ENCODE peak calls at places on chromosomes 4 and X, in four cellular contexts. A is neural progenitor cell, V is psoas muscle, I is pancreas. U is an unnamed sample.
A peak's percentile ranks its signal among the peaks of the same experiment; 100 is the strongest.

GRCh38 chr4:78653655-78654054 is 102.1 kb downstream of the ANXA3 start:
- DNase-seq in A (no peak), V (no peak), I (no peak), U (no peak)

GRCh38 chr4:113114884-113115283 is 65.4 kb downstream of the ANK2 start:
- DNase-seq in A (no peak), V (no peak), I (no peak), U (no peak)

GRCh38 chrX:128816919-128817318 is 706.4 kb downstream of the SMARCA1 start:
- DNase-seq in A (peak; percentile 67), V (no peak), I (no peak), U (no peak)

GRCh38 chr4:6308890-6309643 is 39.4 kb downstream of the WFS1 start:
- DNase-seq in A (peak; percentile 83), V (no peak), I (no peak), U (no peak)

GRCh38 chrX:108122748-108123147 is 31.2 kb downstream of the ATG4A start:
- DNase-seq in A (no peak), V (no peak), I (no peak), U (no peak)

GRCh38 chrX:38166478-38167083 is 54.1 kb downstream of the SRPX start:
- DNase-seq in A (peak; percentile 15), V (no peak), I (peak; percentile 12), U (no peak)

GRCh38 chrX:35115205-35115604 is 172.6 kb downstream of the FAM47B start:
- DNase-seq in A (no peak), V (no peak), I (no peak), U (no peak)

GRCh38 chr4:6749340-6750171 is 33.0 kb upstream of the KIAA0232 start:
- DNase-seq in A (no peak), V (peak; percentile 82), I (peak; percentile 61), U (peak; percentile 87)

GRCh38 chr4:121408-122084 is 2.8 kb upstream of the ZNF718 start:
- DNase-seq in A (no peak), V (no peak), I (no peak), U (no peak)

GRCh38 chr4:176534566-176534965 is 214.8 kb downstream of the SPCS3 start:
- DNase-seq in A (no peak), V (no peak), I (no peak), U (peak; percentile 47)

GRCh38 chr4:77190053-77190452 is 33.0 kb downstream of the CCNG2 start:
- DNase-seq in A (no peak), V (no peak), I (no peak), U (no peak)

GRCh38 chr4:159417006-159417405 is 314.1 kb downstream of the RAPGEF2 start:
- DNase-seq in A (no peak), V (no peak), I (no peak), U (no peak)

GRCh38 chr4:78622253-78622979 is 70.8 kb downstream of the ANXA3 start:
- DNase-seq in A (no peak), V (no peak), I (no peak), U (no peak)

GRCh38 chr4:114599231-114600065 is 841 bp downstream of the UGT8 start:
- DNase-seq in A (peak; percentile 54), V (no peak), I (peak; percentile 37), U (no peak)

GRCh38 chrX:43481601-43482000 is 174.5 kb upstream of the MAOA start:
- DNase-seq in A (peak; percentile 47), V (no peak), I (no peak), U (no peak)

GRCh38 chrX:150696836-150697235 is 3.6 kb downstream of the MTMR1 start:
- DNase-seq in A (no peak), V (no peak), I (no peak), U (no peak)

GRCh38 chrX:115177941-115178340 is 11.3 kb upstream of the RBMXL3 start:
- DNase-seq in A (no peak), V (no peak), I (no peak), U (no peak)

GRCh38 chr4:145280541-145280940 is 100.2 kb upstream of the OTUD4 start:
- DNase-seq in A (no peak), V (no peak), I (no peak), U (no peak)

GRCh38 chrX:24619647-24620046 is 27.5 kb downstream of the PCYT1B start:
- DNase-seq in A (no peak), V (no peak), I (no peak), U (peak; percentile 47)

GRCh38 chrX:42093756-42094155 is 170.4 kb upstream of the CASK start:
- DNase-seq in A (no peak), V (no peak), I (no peak), U (peak; percentile 36)

GRCh38 chr4:31291238-31291637 is 571.1 kb downstream of the PCDH7 start:
- DNase-seq in A (no peak), V (no peak), I (no peak), U (no peak)

GRCh38 chr4:158811704-158812103 is 42.9 kb downstream of the FNIP2 start:
- DNase-seq in A (no peak), V (peak; percentile 55), I (no peak), U (no peak)

GRCh38 chr4:109302366-109303140 is at the start of gene COL25A1:
- DNase-seq in A (peak; percentile 95), V (peak; percentile 59), I (peak; percentile 37), U (no peak)

GRCh38 chr4:122313001-122313400 is 65.8 kb upstream of the ADAD1 start:
- DNase-seq in A (no peak), V (no peak), I (no peak), U (no peak)

GRCh38 chr4:6974138-6974848 is 64.7 kb downstream of the TBC1D14 start:
- DNase-seq in A (peak; percentile 86), V (peak; percentile 88), I (peak; percentile 84), U (peak; percentile 70)

GRCh38 chr4:96448315-96448872 is 608.5 kb downstream of the PDHA2 start:
- DNase-seq in A (no peak), V (no peak), I (no peak), U (no peak)

GRCh38 chr4:60209588-60209987 is 990.5 kb upstream of the ADGRL3 start:
- DNase-seq in A (no peak), V (no peak), I (no peak), U (no peak)

GRCh38 chrX:65894138-65894537 is 145.7 kb downstream of the VSIG4 start:
- DNase-seq in A (peak; percentile 1), V (no peak), I (no peak), U (no peak)

GRCh38 chr4:16785800-16786527 is 112.5 kb downstream of the LDB2 start:
- DNase-seq in A (peak; percentile 16), V (no peak), I (no peak), U (peak; percentile 66)

GRCh38 chr4:108982359-108982758 is 219.5 kb upstream of the ETNPPL start:
- DNase-seq in A (no peak), V (no peak), I (no peak), U (no peak)

GRCh38 chr4:5753766-5754528 is 42.9 kb downstream of the EVC start:
- DNase-seq in A (no peak), V (no peak), I (no peak), U (peak; percentile 66)

GRCh38 chrX:119638725-119639471 is 32.7 kb upstream of the NKRF start:
- DNase-seq in A (no peak), V (no peak), I (no peak), U (no peak)
- H3K4me1 ChIP-seq in A (no peaks in the 10 kb centered on the region), V (no peaks in the 10 kb centered on the region), I (no peaks in the 10 kb centered on the region), U (no peaks in the 10 kb centered on the region)

GRCh38 chr4:13523105-13523477 is 21.2 kb downstream of the NKX3-2 start:
- DNase-seq in A (no peak), V (no peak), I (no peak), U (no peak)
- H3K27me3 ChIP-seq in A (peaks cover 96% of the 10 kb centered on the region), V (peaks cover 77% of the 10 kb centered on the region), I (no peaks in the 10 kb centered on the region), U (no peaks in the 10 kb centered on the region)

GRCh38 chr4:143531368-143531767 is 17.9 kb downstream of the SMARCA5 start:
- DNase-seq in A (peak; percentile 3), V (no peak), I (no peak), U (no peak)
- H3K36me3 ChIP-seq in A (peaks cover 80% of the 10 kb centered on the region), V (peaks cover 11% of the 10 kb centered on the region), I (peaks cover 68% of the 10 kb centered on the region), U (peaks cover 86% of the 10 kb centered on the region)

GRCh38 chr4:2604614-2605013 is 68.2 kb downstream of the FAM193A start:
- DNase-seq in A (peak; percentile 53), V (no peak), I (no peak), U (no peak)
- H3K4me1 ChIP-seq in A (peaks cover 7% of the 10 kb centered on the region), V (peaks cover 33% of the 10 kb centered on the region), I (no peaks in the 10 kb centered on the region), U (no peaks in the 10 kb centered on the region)

DNA sequence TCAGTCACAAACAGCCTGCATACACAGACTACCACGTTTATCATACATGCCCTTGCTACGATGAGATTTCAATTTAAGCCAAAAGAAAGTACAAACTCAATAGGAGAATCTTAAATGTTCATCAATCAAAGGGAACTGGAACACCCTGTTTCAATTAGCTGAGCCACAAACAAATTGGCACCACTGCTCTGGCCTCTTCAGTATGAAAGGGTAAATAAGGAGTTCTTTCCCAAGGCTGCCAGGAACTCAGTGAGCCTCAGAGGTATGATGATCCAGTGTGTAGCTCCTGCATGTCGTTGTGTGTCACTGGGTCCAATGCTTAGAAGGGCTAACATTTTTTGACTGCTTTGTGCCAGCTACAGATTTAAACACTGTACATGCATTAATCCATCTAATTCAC is 5.4 kb downstream of the RNF150 start:
- DNase-seq in A (no peak), V (no peak), I (no peak), U (no peak)
- H3K27me3 ChIP-seq in A (peaks cover 41% of the 10 kb centered on the region), V (no peaks in the 10 kb centered on the region), I (no peaks in the 10 kb centered on the region), U (no peaks in the 10 kb centered on the region)

GRCh38 chr4:103091601-103092223 is 7.9 kb downstream of the BDH2 start:
- DNase-seq in A (peak; percentile 71), V (no peak), I (peak; percentile 45), U (no peak)
- H3K36me3 ChIP-seq in A (no peaks in the 10 kb centered on the region), V (peaks cover 8% of the 10 kb centered on the region), I (peaks cover 21% of the 10 kb centered on the region), U (peaks cover 20% of the 10 kb centered on the region)

DNA sequence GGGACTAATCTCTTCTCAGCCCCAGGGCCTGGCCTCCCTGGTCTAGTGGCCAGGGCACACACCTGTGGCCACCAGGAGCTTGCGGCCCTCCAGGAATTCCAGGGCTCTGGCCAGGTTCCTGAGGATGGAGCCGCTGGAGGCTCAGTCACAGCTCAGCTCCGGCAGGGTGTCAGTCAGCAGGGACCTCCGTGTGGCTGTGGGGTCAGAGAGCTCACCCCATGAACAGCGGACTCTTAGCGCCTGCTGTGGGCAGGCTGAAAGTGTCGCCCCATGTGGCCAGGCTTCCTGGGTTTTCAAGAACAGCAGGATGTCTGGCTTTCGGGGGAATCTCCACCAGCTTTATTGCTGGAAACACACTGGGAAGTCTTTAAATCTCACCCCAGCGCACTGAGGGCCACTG is 19.3 kb upstream of the SH3TC1 start:
- DNase-seq in A (no peak), V (no peak), I (no peak), U (no peak)
- H3K4me1 ChIP-seq in A (no peaks in the 10 kb centered on the region), V (peaks cover 26% of the 10 kb centered on the region), I (peaks cover 8% of the 10 kb centered on the region), U (peaks cover 28% of the 10 kb centered on the region)

U was measured in SJSA1.